ENCODE peak calls at places on chromosome 7, in four cellular contexts. One of them, this sample, is unnamed.

GRCh38 chr7:54705436-54705835 is 53.6 kb downstream of the SEC61G start:
- DNase-seq in gastrocnemius medialis: no peak
- DNase-seq in GM23248: peak; percentile 62
- DNase-seq in bronchial epithelial cell: peak; percentile 90
- DNase-seq in this sample: no peak

GRCh38 chr7:132276986-132277716 is 299.1 kb downstream of the PLXNA4 start:
- DNase-seq in bronchial epithelial cell: peak; percentile 28
- DNase-seq in GM23248: peak; percentile 64
- DNase-seq in gastrocnemius medialis: no peak
- DNase-seq in this sample: no peak

GRCh38 chr7:44782460-44782859 is 14.0 kb upstream of the PPIA start:
- DNase-seq in gastrocnemius medialis: no peak
- DNase-seq in GM23248: no peak
- DNase-seq in bronchial epithelial cell: no peak
- DNase-seq in this sample: no peak

GRCh38 chr7:42763137-42763551 is 148.7 kb downstream of the C7orf25 start:
- DNase-seq in bronchial epithelial cell: no peak
- DNase-seq in gastrocnemius medialis: no peak
- DNase-seq in GM23248: no peak
- DNase-seq in this sample: no peak

GRCh38 chr7:139731802-139732470 is 45.9 kb downstream of the HIPK2 start:
- DNase-seq in gastrocnemius medialis: peak; percentile 96
- DNase-seq in bronchial epithelial cell: peak; percentile 92
- DNase-seq in GM23248: peak; percentile 92
- DNase-seq in this sample: peak; percentile 87

GRCh38 chr7:112104153-112104552 is 102.0 kb downstream of the DOCK4 start:
- DNase-seq in gastrocnemius medialis: no peak
- DNase-seq in bronchial epithelial cell: no peak
- DNase-seq in GM23248: no peak
- DNase-seq in this sample: no peak

GRCh38 chr7:111987115-111987826 is 218.9 kb downstream of the DOCK4 start:
- DNase-seq in GM23248: peak; percentile 70
- DNase-seq in bronchial epithelial cell: peak; percentile 67
- DNase-seq in gastrocnemius medialis: no peak
- DNase-seq in this sample: no peak

GRCh38 chr7:90816511-90817142 is 220.5 kb downstream of the CDK14 start:
- DNase-seq in GM23248: peak; percentile 99
- DNase-seq in gastrocnemius medialis: no peak
- DNase-seq in bronchial epithelial cell: peak; percentile 85
- DNase-seq in this sample: no peak

GRCh38 chr7:37405603-37406122 is 43.0 kb downstream of the ELMO1 start:
- DNase-seq in bronchial epithelial cell: no peak
- DNase-seq in gastrocnemius medialis: peak; percentile 21
- DNase-seq in GM23248: no peak
- DNase-seq in this sample: no peak

GRCh38 chr7:100100420-100101015 is 679 bp downstream of the MCM7 start:
- DNase-seq in gastrocnemius medialis: peak; percentile 88
- DNase-seq in GM23248: peak; percentile 98
- DNase-seq in bronchial epithelial cell: peak; percentile 81
- DNase-seq in this sample: peak; percentile 91

GRCh38 chr7:75957021-75957736 is 37.2 kb downstream of the TMEM120A start:
- DNase-seq in GM23248: no peak
- DNase-seq in gastrocnemius medialis: no peak
- DNase-seq in bronchial epithelial cell: peak; percentile 19
- DNase-seq in this sample: no peak

GRCh38 chr7:47847207-47847606 is 101.1 kb downstream of the PKD1L1 start:
- DNase-seq in GM23248: no peak
- DNase-seq in gastrocnemius medialis: no peak
- DNase-seq in bronchial epithelial cell: no peak
- DNase-seq in this sample: no peak

GRCh38 chr7:79553811-79554555 is 100.5 kb upstream of the MAGI2 start:
- DNase-seq in GM23248: peak; percentile 65
- DNase-seq in bronchial epithelial cell: peak; percentile 97
- DNase-seq in gastrocnemius medialis: no peak
- DNase-seq in this sample: no peak

GRCh38 chr7:149775176-149775556 is 1.8 kb upstream of the ZNF467 start:
- DNase-seq in gastrocnemius medialis: no peak
- DNase-seq in bronchial epithelial cell: no peak
- DNase-seq in GM23248: no peak
- DNase-seq in this sample: no peak

GRCh38 chr7:149773446-149774236 is at the start of gene ZNF467:
- DNase-seq in GM23248: peak; percentile 21
- DNase-seq in bronchial epithelial cell: no peak
- DNase-seq in gastrocnemius medialis: no peak
- DNase-seq in this sample: peak; percentile 95

GRCh38 chr7:149776305-149776704 is 2.9 kb upstream of the ZNF467 start:
- DNase-seq in gastrocnemius medialis: peak; percentile 33
- DNase-seq in GM23248: no peak
- DNase-seq in bronchial epithelial cell: peak; percentile 40
- DNase-seq in this sample: peak; percentile 93

GRCh38 chr7:149772821-149773425 is 465 bp downstream of the ZNF467 start:
- DNase-seq in bronchial epithelial cell: no peak
- DNase-seq in gastrocnemius medialis: no peak
- DNase-seq in GM23248: peak; percentile 27
- DNase-seq in this sample: peak; percentile 85

DNA sequence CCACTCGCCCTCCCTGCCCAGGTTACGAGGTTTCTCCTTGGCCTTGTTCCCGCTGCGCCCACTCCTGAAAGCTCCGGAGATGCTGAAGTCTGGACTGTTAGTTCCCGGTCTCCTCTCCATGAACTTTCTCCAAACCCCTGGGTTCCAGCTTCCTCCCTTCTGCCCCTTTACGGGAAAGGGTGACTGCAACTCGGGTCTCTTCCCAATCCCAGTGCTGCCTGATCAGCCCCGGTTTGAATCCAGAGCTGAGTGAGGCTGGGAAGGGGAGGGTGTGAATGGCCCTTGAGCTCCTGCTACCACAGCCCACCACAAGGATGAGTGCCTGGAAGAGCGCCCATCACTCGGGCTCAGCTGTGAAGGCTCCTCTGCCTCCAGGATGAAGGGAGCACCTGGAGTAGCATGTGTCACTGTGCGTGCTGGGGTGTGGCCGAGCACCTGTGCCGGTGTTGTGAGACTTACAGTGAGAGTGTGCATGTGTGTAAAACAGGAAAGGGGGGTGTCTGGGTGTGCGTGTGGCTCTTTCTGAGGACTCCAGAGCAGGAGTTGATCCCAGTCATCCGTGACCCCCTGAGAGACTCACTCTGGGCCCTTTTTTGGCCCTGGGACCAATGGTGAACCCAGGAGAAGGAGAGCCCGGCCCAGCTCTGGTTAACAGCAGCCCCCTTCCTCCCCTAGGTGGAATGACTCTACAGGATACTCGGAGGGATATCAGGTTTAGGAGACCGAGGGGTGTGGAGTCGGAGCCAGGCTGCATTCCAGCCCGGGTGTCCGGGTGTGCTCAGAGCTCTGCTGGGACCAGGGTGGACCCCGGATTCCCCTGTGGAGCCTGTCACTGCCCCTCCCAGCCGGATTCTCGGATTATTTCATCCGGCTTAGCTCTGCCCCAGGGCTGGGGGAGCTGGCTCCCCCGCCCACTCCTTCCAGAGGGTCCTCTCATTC is 1.1 kb upstream of the ZNF467 start:
- DNase-seq in bronchial epithelial cell: peak; percentile 17
- DNase-seq in gastrocnemius medialis: no peak
- DNase-seq in GM23248: peak; percentile 13
- DNase-seq in this sample: no peak
- H3K4me3 ChIP-seq in bronchial epithelial cell: no peak overlapping the region
- H3K4me3 ChIP-seq in gastrocnemius medialis: no peak overlapping the region
- H3K4me3 ChIP-seq in GM23248: no peak overlapping the region
- H3K4me3 ChIP-seq in this sample: no peak overlapping the region

GRCh38 chr7:29143698-29144203 is 2.6 kb downstream of the CPVL start:
- DNase-seq in bronchial epithelial cell: no peak
- DNase-seq in gastrocnemius medialis: no peak
- DNase-seq in GM23248: no peak
- DNase-seq in this sample: no peak

GRCh38 chr7:29146888-29147609 is 712 bp upstream of the CPVL start:
- DNase-seq in bronchial epithelial cell: no peak
- DNase-seq in gastrocnemius medialis: peak; percentile 84
- DNase-seq in GM23248: peak; percentile 50
- DNase-seq in this sample: no peak

GRCh38 chr7:29145553-29146081 is 720 bp downstream of the CPVL start:
- DNase-seq in bronchial epithelial cell: no peak
- DNase-seq in gastrocnemius medialis: no peak
- DNase-seq in GM23248: no peak
- DNase-seq in this sample: no peak

GRCh38 chr7:29147821-29148220 is 1.5 kb upstream of the CPVL start:
- DNase-seq in bronchial epithelial cell: no peak
- DNase-seq in gastrocnemius medialis: peak; percentile 32
- DNase-seq in GM23248: no peak
- DNase-seq in this sample: no peak

DNA sequence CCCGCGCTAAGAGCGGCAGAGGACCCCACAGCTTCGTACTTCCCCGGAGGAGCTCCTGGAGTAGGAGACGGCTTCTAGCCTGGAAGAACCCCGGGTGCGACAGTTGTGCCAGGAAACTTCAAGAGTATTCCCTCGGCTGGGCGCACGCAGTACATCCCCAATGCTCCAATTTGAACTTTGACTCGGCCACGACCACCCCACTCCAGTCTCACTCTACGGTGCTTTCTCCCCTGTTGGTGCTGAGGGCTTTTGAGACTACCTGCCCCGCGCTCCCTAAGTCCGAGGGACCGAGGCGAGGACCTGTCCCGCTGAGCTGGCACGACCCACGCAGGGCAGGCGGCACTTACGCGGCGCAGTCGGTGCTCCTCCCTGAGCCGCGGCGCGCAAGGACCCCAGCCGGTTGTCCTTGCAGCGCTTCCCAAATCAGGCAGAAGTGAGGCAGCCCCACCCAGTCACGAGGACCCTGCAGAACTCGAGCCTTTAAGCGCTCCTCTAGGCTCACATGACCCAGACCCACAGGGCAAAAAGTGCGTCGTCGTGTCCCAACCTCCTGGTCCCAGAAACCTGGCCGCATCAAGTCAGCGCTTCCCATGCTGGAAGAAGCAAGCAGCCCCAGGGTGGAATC is at the start of gene CPVL:
- DNase-seq in bronchial epithelial cell: no peak
- DNase-seq in GM23248: peak; percentile 25
- DNase-seq in gastrocnemius medialis: peak; percentile 74
- DNase-seq in this sample: peak; percentile 93
- H3K4me3 ChIP-seq in bronchial epithelial cell: no peak within 1 kb of the TSS
- H3K4me3 ChIP-seq in GM23248: peak within 1 kb of the TSS; percentile 47
- H3K4me3 ChIP-seq in gastrocnemius medialis: peak within 1 kb of the TSS; percentile 53
- H3K4me3 ChIP-seq in this sample: peak within 1 kb of the TSS; percentile 10

GRCh38 chr7:65269150-65269856 is 104.4 kb upstream of the ZNF92 start:
- DNase-seq in GM23248: peak; percentile 20
- DNase-seq in bronchial epithelial cell: peak; percentile 67
- DNase-seq in gastrocnemius medialis: no peak
- DNase-seq in this sample: no peak

GRCh38 chr7:65265959-65266519 is 107.6 kb upstream of the ZNF92 start:
- DNase-seq in gastrocnemius medialis: no peak
- DNase-seq in bronchial epithelial cell: no peak
- DNase-seq in GM23248: no peak
- DNase-seq in this sample: no peak

GRCh38 chr7:65264258-65264657 is 109.4 kb upstream of the ZNF92 start:
- DNase-seq in GM23248: no peak
- DNase-seq in bronchial epithelial cell: no peak
- DNase-seq in gastrocnemius medialis: no peak
- DNase-seq in this sample: no peak

GRCh38 chr7:65268782-65269149 is 104.9 kb upstream of the ZNF92 start:
- DNase-seq in GM23248: no peak
- DNase-seq in bronchial epithelial cell: no peak
- DNase-seq in gastrocnemius medialis: no peak
- DNase-seq in this sample: no peak
- H3K4me3 ChIP-seq in GM23248: no peak overlapping the region
- H3K4me3 ChIP-seq in bronchial epithelial cell: no peak overlapping the region
- H3K4me3 ChIP-seq in gastrocnemius medialis: no peak overlapping the region
- H3K4me3 ChIP-seq in this sample: no peak overlapping the region

DNA sequence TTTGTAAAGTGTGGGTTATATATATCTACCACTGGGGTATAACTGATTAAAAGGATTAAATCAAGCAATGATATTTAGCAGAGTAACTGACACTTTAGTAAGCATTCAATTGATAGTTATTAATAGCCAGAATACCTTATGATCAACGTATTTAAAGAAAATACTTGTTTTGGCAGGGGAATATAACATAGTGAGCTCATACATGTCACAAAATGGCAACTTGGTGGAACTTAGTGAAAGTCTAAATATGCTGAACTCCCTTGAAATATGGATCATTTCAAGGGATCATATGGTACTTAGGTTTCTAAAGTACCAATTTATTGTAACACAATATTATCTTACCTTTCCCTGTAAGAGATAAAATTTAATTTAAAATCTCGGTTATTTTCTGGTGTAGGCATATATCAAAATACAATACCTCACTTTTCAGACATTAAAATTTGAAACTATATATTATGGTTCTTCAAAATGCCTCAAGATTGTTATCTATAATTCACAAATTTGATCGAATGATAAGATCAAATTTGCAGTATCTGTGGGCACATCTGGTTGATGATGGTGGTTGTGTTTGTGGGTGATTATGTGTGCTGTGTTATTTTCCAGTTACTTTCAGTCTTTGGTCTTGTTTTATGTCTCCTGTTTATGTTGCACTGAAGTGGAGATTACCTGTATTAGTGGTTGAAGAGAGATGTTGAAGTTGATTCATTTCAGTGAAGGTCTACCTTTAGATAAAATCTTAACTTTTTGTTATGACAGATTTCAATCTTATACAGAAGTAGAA is 5.2 kb downstream of the ARL4A start:
- DNase-seq in gastrocnemius medialis: no peak
- DNase-seq in GM23248: no peak
- DNase-seq in bronchial epithelial cell: no peak
- DNase-seq in this sample: no peak
- H3K4me3 ChIP-seq in gastrocnemius medialis: no peak overlapping the region
- H3K4me3 ChIP-seq in GM23248: no peak overlapping the region
- H3K4me3 ChIP-seq in bronchial epithelial cell: no peak overlapping the region
- H3K4me3 ChIP-seq in this sample: no peak overlapping the region